ENCODE peak calls at places on chromosome 21, in six cellular contexts. One of them, this sample, is unnamed.

GRCh38 chr21:46092026-46092764 is 5.7 kb upstream of the COL6A2 start:
- DNase-seq in activated CD8-positive, alpha-beta memory T cell treated with anti-CD3 and anti-CD28 coated beads for 1 hour: no peak
- DNase-seq in nephron progenitor cell: no peak
- DNase-seq in AG08396: peak; percentile 93
- DNase-seq in anterior cingulate cortex: no peak
- DNase-seq in stimulated activated CD4-positive, alpha-beta T cell treated with anti-CD3 and anti-CD28 coated beads, Interleukin-15, amount 100 ng/mL, for 24 hours: no peak
- DNase-seq in this sample: no peak

GRCh38 chr21:46604975-46605758 is at the start of gene S100B:
- DNase-seq in activated CD8-positive, alpha-beta memory T cell treated with anti-CD3 and anti-CD28 coated beads for 1 hour: no peak
- DNase-seq in nephron progenitor cell: no peak
- DNase-seq in AG08396: no peak
- DNase-seq in anterior cingulate cortex: peak; percentile 91
- DNase-seq in stimulated activated CD4-positive, alpha-beta T cell treated with anti-CD3 and anti-CD28 coated beads, Interleukin-15, amount 100 ng/mL, for 24 hours: no peak
- DNase-seq in this sample: no peak

GRCh38 chr21:26761174-26761915 is 83.9 kb downstream of the ADAMTS1 start:
- DNase-seq in activated CD8-positive, alpha-beta memory T cell treated with anti-CD3 and anti-CD28 coated beads for 1 hour: no peak
- DNase-seq in nephron progenitor cell: no peak
- DNase-seq in AG08396: no peak
- DNase-seq in anterior cingulate cortex: no peak
- DNase-seq in stimulated activated CD4-positive, alpha-beta T cell treated with anti-CD3 and anti-CD28 coated beads, Interleukin-15, amount 100 ng/mL, for 24 hours: no peak
- DNase-seq in this sample: no peak

GRCh38 chr21:42397291-42398129 is 1.7 kb upstream of the TMPRSS3 start:
- DNase-seq in activated CD8-positive, alpha-beta memory T cell treated with anti-CD3 and anti-CD28 coated beads for 1 hour: no peak
- DNase-seq in nephron progenitor cell: no peak
- DNase-seq in AG08396: no peak
- DNase-seq in anterior cingulate cortex: no peak
- DNase-seq in stimulated activated CD4-positive, alpha-beta T cell treated with anti-CD3 and anti-CD28 coated beads, Interleukin-15, amount 100 ng/mL, for 24 hours: no peak
- DNase-seq in this sample: no peak

GRCh38 chr21:16587671-16588379 is 858.0 kb downstream of the USP25 start:
- DNase-seq in activated CD8-positive, alpha-beta memory T cell treated with anti-CD3 and anti-CD28 coated beads for 1 hour: no peak
- DNase-seq in nephron progenitor cell: no peak
- DNase-seq in AG08396: no peak
- DNase-seq in anterior cingulate cortex: peak; percentile 28
- DNase-seq in stimulated activated CD4-positive, alpha-beta T cell treated with anti-CD3 and anti-CD28 coated beads, Interleukin-15, amount 100 ng/mL, for 24 hours: no peak
- DNase-seq in this sample: no peak

GRCh38 chr21:36491191-36491916 is 11.4 kb upstream of the CLDN14 start:
- DNase-seq in activated CD8-positive, alpha-beta memory T cell treated with anti-CD3 and anti-CD28 coated beads for 1 hour: no peak
- DNase-seq in nephron progenitor cell: no peak
- DNase-seq in AG08396: no peak
- DNase-seq in anterior cingulate cortex: no peak
- DNase-seq in stimulated activated CD4-positive, alpha-beta T cell treated with anti-CD3 and anti-CD28 coated beads, Interleukin-15, amount 100 ng/mL, for 24 hours: no peak
- DNase-seq in this sample: no peak

GRCh38 chr21:38848187-38848609 is 42.5 kb downstream of the ETS2 start:
- DNase-seq in activated CD8-positive, alpha-beta memory T cell treated with anti-CD3 and anti-CD28 coated beads for 1 hour: no peak
- DNase-seq in nephron progenitor cell: no peak
- DNase-seq in AG08396: no peak
- DNase-seq in anterior cingulate cortex: no peak
- DNase-seq in stimulated activated CD4-positive, alpha-beta T cell treated with anti-CD3 and anti-CD28 coated beads, Interleukin-15, amount 100 ng/mL, for 24 hours: no peak
- DNase-seq in this sample: no peak

GRCh38 chr21:18914570-18914969 is 511.0 kb upstream of the TMPRSS15 start:
- DNase-seq in activated CD8-positive, alpha-beta memory T cell treated with anti-CD3 and anti-CD28 coated beads for 1 hour: no peak
- DNase-seq in nephron progenitor cell: no peak
- DNase-seq in AG08396: no peak
- DNase-seq in anterior cingulate cortex: no peak
- DNase-seq in stimulated activated CD4-positive, alpha-beta T cell treated with anti-CD3 and anti-CD28 coated beads, Interleukin-15, amount 100 ng/mL, for 24 hours: no peak
- DNase-seq in this sample: no peak

GRCh38 chr21:44836349-44836665 is 18.4 kb upstream of the SUMO3 start:
- DNase-seq in activated CD8-positive, alpha-beta memory T cell treated with anti-CD3 and anti-CD28 coated beads for 1 hour: no peak
- DNase-seq in nephron progenitor cell: no peak
- DNase-seq in AG08396: no peak
- DNase-seq in anterior cingulate cortex: no peak
- DNase-seq in stimulated activated CD4-positive, alpha-beta T cell treated with anti-CD3 and anti-CD28 coated beads, Interleukin-15, amount 100 ng/mL, for 24 hours: no peak
- DNase-seq in this sample: no peak

GRCh38 chr21:35643176-35643575 is 417.1 kb downstream of the SETD4 start:
- DNase-seq in activated CD8-positive, alpha-beta memory T cell treated with anti-CD3 and anti-CD28 coated beads for 1 hour: no peak
- DNase-seq in nephron progenitor cell: no peak
- DNase-seq in AG08396: no peak
- DNase-seq in anterior cingulate cortex: no peak
- DNase-seq in stimulated activated CD4-positive, alpha-beta T cell treated with anti-CD3 and anti-CD28 coated beads, Interleukin-15, amount 100 ng/mL, for 24 hours: no peak
- DNase-seq in this sample: no peak

GRCh38 chr21:25911730-25912401 is 177.1 kb downstream of the GABPA start:
- DNase-seq in activated CD8-positive, alpha-beta memory T cell treated with anti-CD3 and anti-CD28 coated beads for 1 hour: no peak
- DNase-seq in nephron progenitor cell: no peak
- DNase-seq in AG08396: no peak
- DNase-seq in anterior cingulate cortex: no peak
- DNase-seq in stimulated activated CD4-positive, alpha-beta T cell treated with anti-CD3 and anti-CD28 coated beads, Interleukin-15, amount 100 ng/mL, for 24 hours: no peak
- DNase-seq in this sample: no peak

GRCh38 chr21:44778983-44779382 is 22.6 kb downstream of the UBE2G2 start:
- DNase-seq in activated CD8-positive, alpha-beta memory T cell treated with anti-CD3 and anti-CD28 coated beads for 1 hour: no peak
- DNase-seq in nephron progenitor cell: no peak
- DNase-seq in AG08396: no peak
- DNase-seq in anterior cingulate cortex: no peak
- DNase-seq in stimulated activated CD4-positive, alpha-beta T cell treated with anti-CD3 and anti-CD28 coated beads, Interleukin-15, amount 100 ng/mL, for 24 hours: no peak
- DNase-seq in this sample: no peak

GRCh38 chr21:34907783-34908423 is 141.2 kb downstream of the RUNX1 start:
- DNase-seq in activated CD8-positive, alpha-beta memory T cell treated with anti-CD3 and anti-CD28 coated beads for 1 hour: no peak
- DNase-seq in nephron progenitor cell: no peak
- DNase-seq in AG08396: no peak
- DNase-seq in anterior cingulate cortex: no peak
- DNase-seq in stimulated activated CD4-positive, alpha-beta T cell treated with anti-CD3 and anti-CD28 coated beads, Interleukin-15, amount 100 ng/mL, for 24 hours: no peak
- DNase-seq in this sample: no peak

GRCh38 chr21:34640858-34641257 is 25.9 kb upstream of the RCAN1 start:
- DNase-seq in activated CD8-positive, alpha-beta memory T cell treated with anti-CD3 and anti-CD28 coated beads for 1 hour: no peak
- DNase-seq in nephron progenitor cell: no peak
- DNase-seq in AG08396: peak; percentile 71
- DNase-seq in anterior cingulate cortex: no peak
- DNase-seq in stimulated activated CD4-positive, alpha-beta T cell treated with anti-CD3 and anti-CD28 coated beads, Interleukin-15, amount 100 ng/mL, for 24 hours: peak; percentile 38
- DNase-seq in this sample: no peak

GRCh38 chr21:41689289-41689583 is 77.6 kb downstream of the RIPK4 start:
- DNase-seq in activated CD8-positive, alpha-beta memory T cell treated with anti-CD3 and anti-CD28 coated beads for 1 hour: no peak
- DNase-seq in nephron progenitor cell: no peak
- DNase-seq in AG08396: no peak
- DNase-seq in anterior cingulate cortex: no peak
- DNase-seq in stimulated activated CD4-positive, alpha-beta T cell treated with anti-CD3 and anti-CD28 coated beads, Interleukin-15, amount 100 ng/mL, for 24 hours: no peak
- DNase-seq in this sample: no peak

GRCh38 chr21:17769049-17769845 is 49.9 kb downstream of the C21orf91 start:
- DNase-seq in activated CD8-positive, alpha-beta memory T cell treated with anti-CD3 and anti-CD28 coated beads for 1 hour: no peak
- DNase-seq in nephron progenitor cell: no peak
- DNase-seq in AG08396: no peak
- DNase-seq in anterior cingulate cortex: no peak
- DNase-seq in stimulated activated CD4-positive, alpha-beta T cell treated with anti-CD3 and anti-CD28 coated beads, Interleukin-15, amount 100 ng/mL, for 24 hours: no peak
- DNase-seq in this sample: no peak

GRCh38 chr21:29749957-29750356 is 189.8 kb downstream of the GRIK1 start:
- DNase-seq in activated CD8-positive, alpha-beta memory T cell treated with anti-CD3 and anti-CD28 coated beads for 1 hour: no peak
- DNase-seq in nephron progenitor cell: no peak
- DNase-seq in AG08396: no peak
- DNase-seq in anterior cingulate cortex: no peak
- DNase-seq in stimulated activated CD4-positive, alpha-beta T cell treated with anti-CD3 and anti-CD28 coated beads, Interleukin-15, amount 100 ng/mL, for 24 hours: no peak
- DNase-seq in this sample: no peak

GRCh38 chr21:27476696-27477095 is 509.8 kb upstream of the ADAMTS5 start:
- DNase-seq in activated CD8-positive, alpha-beta memory T cell treated with anti-CD3 and anti-CD28 coated beads for 1 hour: no peak
- DNase-seq in nephron progenitor cell: no peak
- DNase-seq in AG08396: peak; percentile 30
- DNase-seq in anterior cingulate cortex: no peak
- DNase-seq in stimulated activated CD4-positive, alpha-beta T cell treated with anti-CD3 and anti-CD28 coated beads, Interleukin-15, amount 100 ng/mL, for 24 hours: no peak
- DNase-seq in this sample: no peak

GRCh38 chr21:16789636-16790035 is 723.2 kb upstream of the CXADR start:
- DNase-seq in activated CD8-positive, alpha-beta memory T cell treated with anti-CD3 and anti-CD28 coated beads for 1 hour: no peak
- DNase-seq in nephron progenitor cell: no peak
- DNase-seq in AG08396: no peak
- DNase-seq in anterior cingulate cortex: no peak
- DNase-seq in stimulated activated CD4-positive, alpha-beta T cell treated with anti-CD3 and anti-CD28 coated beads, Interleukin-15, amount 100 ng/mL, for 24 hours: no peak
- DNase-seq in this sample: no peak

GRCh38 chr21:28442624-28443023 is 550.1 kb downstream of the LTN1 start:
- DNase-seq in activated CD8-positive, alpha-beta memory T cell treated with anti-CD3 and anti-CD28 coated beads for 1 hour: no peak
- DNase-seq in nephron progenitor cell: no peak
- DNase-seq in AG08396: peak; percentile 7
- DNase-seq in anterior cingulate cortex: no peak
- DNase-seq in stimulated activated CD4-positive, alpha-beta T cell treated with anti-CD3 and anti-CD28 coated beads, Interleukin-15, amount 100 ng/mL, for 24 hours: no peak
- DNase-seq in this sample: no peak

This sample was measured in 8988T.